ENCODE peak calls at places on chromosome 3, in eight cellular contexts. One of them, this sample, is unnamed.

GRCh38 chr3:15107075-15107947 is 8.4 kb upstream of the RBSN start:
- DNase-seq in effector memory CD4-positive, alpha-beta T cell: no peak
- DNase-seq in thoracic aorta: no peak
- DNase-seq in small intestine: no peak
- DNase-seq in neural progenitor cell: no peak
- DNase-seq in lower lobe of right lung: no peak
- DNase-seq in GM23338: peak
- DNase-seq in fibroblast of lung: no peak
- DNase-seq in this sample: no peak

GRCh38 chr3:114128826-114129225 is 50.0 kb downstream of the DRD3 start:
- DNase-seq in lower lobe of right lung: no peak
- DNase-seq in neural progenitor cell: no peak
- DNase-seq in effector memory CD4-positive, alpha-beta T cell: no peak
- DNase-seq in GM23338: no peak
- DNase-seq in thoracic aorta: no peak
- DNase-seq in fibroblast of lung: peak
- DNase-seq in small intestine: no peak
- DNase-seq in this sample: no peak

GRCh38 chr3:139715736-139716135 is 38.0 kb upstream of the NMNAT3 start:
- DNase-seq in neural progenitor cell: no peak
- DNase-seq in lower lobe of right lung: no peak
- DNase-seq in small intestine: no peak
- DNase-seq in GM23338: no peak
- DNase-seq in fibroblast of lung: no peak
- DNase-seq in effector memory CD4-positive, alpha-beta T cell: no peak
- DNase-seq in thoracic aorta: no peak
- DNase-seq in this sample: peak

GRCh38 chr3:159082514-159082913 is 280.7 kb downstream of the MFSD1 start:
- DNase-seq in GM23338: no peak
- DNase-seq in lower lobe of right lung: no peak
- DNase-seq in neural progenitor cell: no peak
- DNase-seq in effector memory CD4-positive, alpha-beta T cell: no peak
- DNase-seq in small intestine: no peak
- DNase-seq in fibroblast of lung: peak
- DNase-seq in thoracic aorta: no peak
- DNase-seq in this sample: no peak

GRCh38 chr3:98021821-98022220 is 13.3 kb downstream of the GABRR3 start:
- DNase-seq in small intestine: no peak
- DNase-seq in thoracic aorta: no peak
- DNase-seq in GM23338: no peak
- DNase-seq in neural progenitor cell: no peak
- DNase-seq in effector memory CD4-positive, alpha-beta T cell: no peak
- DNase-seq in lower lobe of right lung: no peak
- DNase-seq in fibroblast of lung: peak
- DNase-seq in this sample: no peak

GRCh38 chr3:141266797-141267555 is 35.4 kb downstream of the PXYLP1 start:
- DNase-seq in GM23338: no peak
- DNase-seq in effector memory CD4-positive, alpha-beta T cell: peak
- DNase-seq in small intestine: peak
- DNase-seq in fibroblast of lung: no peak
- DNase-seq in thoracic aorta: no peak
- DNase-seq in lower lobe of right lung: no peak
- DNase-seq in neural progenitor cell: no peak
- DNase-seq in this sample: no peak

GRCh38 chr3:7877312-7877711 is 624.3 kb upstream of the LMCD1 start:
- DNase-seq in fibroblast of lung: peak
- DNase-seq in neural progenitor cell: no peak
- DNase-seq in GM23338: no peak
- DNase-seq in lower lobe of right lung: no peak
- DNase-seq in thoracic aorta: no peak
- DNase-seq in effector memory CD4-positive, alpha-beta T cell: no peak
- DNase-seq in small intestine: no peak
- DNase-seq in this sample: no peak

GRCh38 chr3:42659451-42660130 is 6.1 kb downstream of the ZBTB47 start:
- DNase-seq in thoracic aorta: no peak
- DNase-seq in GM23338: no peak
- DNase-seq in small intestine: no peak
- DNase-seq in effector memory CD4-positive, alpha-beta T cell: no peak
- DNase-seq in neural progenitor cell: no peak
- DNase-seq in lower lobe of right lung: no peak
- DNase-seq in fibroblast of lung: no peak
- DNase-seq in this sample: no peak

GRCh38 chr3:33062814-33063346 is 34.1 kb downstream of the GLB1 start:
- DNase-seq in neural progenitor cell: no peak
- DNase-seq in small intestine: no peak
- DNase-seq in lower lobe of right lung: no peak
- DNase-seq in thoracic aorta: no peak
- DNase-seq in effector memory CD4-positive, alpha-beta T cell: peak
- DNase-seq in fibroblast of lung: no peak
- DNase-seq in GM23338: no peak
- DNase-seq in this sample: no peak

GRCh38 chr3:88957751-88958452 is 149.5 kb upstream of the EPHA3 start:
- DNase-seq in thoracic aorta: no peak
- DNase-seq in fibroblast of lung: peak
- DNase-seq in effector memory CD4-positive, alpha-beta T cell: no peak
- DNase-seq in neural progenitor cell: no peak
- DNase-seq in lower lobe of right lung: no peak
- DNase-seq in small intestine: no peak
- DNase-seq in GM23338: no peak
- DNase-seq in this sample: peak

GRCh38 chr3:69174871-69175737 is 52.7 kb upstream of the LMOD3 start:
- DNase-seq in effector memory CD4-positive, alpha-beta T cell: no peak
- DNase-seq in small intestine: no peak
- DNase-seq in thoracic aorta: no peak
- DNase-seq in neural progenitor cell: no peak
- DNase-seq in fibroblast of lung: no peak
- DNase-seq in GM23338: no peak
- DNase-seq in lower lobe of right lung: no peak
- DNase-seq in this sample: no peak

GRCh38 chr3:81592101-81592500 is 169.3 kb downstream of the GBE1 start:
- DNase-seq in effector memory CD4-positive, alpha-beta T cell: no peak
- DNase-seq in GM23338: peak
- DNase-seq in small intestine: peak
- DNase-seq in thoracic aorta: no peak
- DNase-seq in lower lobe of right lung: no peak
- DNase-seq in neural progenitor cell: no peak
- DNase-seq in fibroblast of lung: peak
- DNase-seq in this sample: peak

GRCh38 chr3:12338595-12339546 is 50.0 kb downstream of the PPARG start:
- DNase-seq in fibroblast of lung: no peak
- DNase-seq in GM23338: no peak
- DNase-seq in small intestine: peak
- DNase-seq in effector memory CD4-positive, alpha-beta T cell: no peak
- DNase-seq in thoracic aorta: no peak
- DNase-seq in neural progenitor cell: no peak
- DNase-seq in lower lobe of right lung: no peak
- DNase-seq in this sample: no peak

GRCh38 chr3:149969945-149970715 is 565 bp downstream of the PFN2 start:
- DNase-seq in GM23338: peak
- DNase-seq in neural progenitor cell: peak
- DNase-seq in fibroblast of lung: peak
- DNase-seq in small intestine: peak
- DNase-seq in lower lobe of right lung: peak
- DNase-seq in thoracic aorta: no peak
- DNase-seq in effector memory CD4-positive, alpha-beta T cell: peak
- DNase-seq in this sample: peak

GRCh38 chr3:126293370-126294082 is 63.7 kb downstream of the KLF15 start:
- DNase-seq in fibroblast of lung: peak
- DNase-seq in thoracic aorta: no peak
- DNase-seq in small intestine: no peak
- DNase-seq in GM23338: no peak
- DNase-seq in effector memory CD4-positive, alpha-beta T cell: no peak
- DNase-seq in neural progenitor cell: no peak
- DNase-seq in lower lobe of right lung: peak
- DNase-seq in this sample: no peak

GRCh38 chr3:163071684-163072083 is 1575.1 kb downstream of the OTOL1 start:
- DNase-seq in small intestine: no peak
- DNase-seq in fibroblast of lung: peak
- DNase-seq in lower lobe of right lung: no peak
- DNase-seq in effector memory CD4-positive, alpha-beta T cell: no peak
- DNase-seq in GM23338: no peak
- DNase-seq in neural progenitor cell: no peak
- DNase-seq in thoracic aorta: no peak
- DNase-seq in this sample: no peak

GRCh38 chr3:177622520-177622919 is 425.2 kb upstream of the TBL1XR1 start:
- DNase-seq in thoracic aorta: no peak
- DNase-seq in fibroblast of lung: no peak
- DNase-seq in lower lobe of right lung: no peak
- DNase-seq in neural progenitor cell: no peak
- DNase-seq in small intestine: no peak
- DNase-seq in effector memory CD4-positive, alpha-beta T cell: no peak
- DNase-seq in GM23338: peak
- DNase-seq in this sample: no peak

GRCh38 chr3:89617706-89618105 is 510.3 kb downstream of the EPHA3 start:
- DNase-seq in effector memory CD4-positive, alpha-beta T cell: no peak
- DNase-seq in thoracic aorta: no peak
- DNase-seq in fibroblast of lung: no peak
- DNase-seq in neural progenitor cell: no peak
- DNase-seq in lower lobe of right lung: no peak
- DNase-seq in small intestine: no peak
- DNase-seq in GM23338: no peak
- DNase-seq in this sample: peak

GRCh38 chr3:57896046-57896445 is 112.2 kb upstream of the FLNB start:
- DNase-seq in GM23338: no peak
- DNase-seq in lower lobe of right lung: no peak
- DNase-seq in thoracic aorta: no peak
- DNase-seq in fibroblast of lung: no peak
- DNase-seq in small intestine: no peak
- DNase-seq in neural progenitor cell: no peak
- DNase-seq in effector memory CD4-positive, alpha-beta T cell: no peak
- DNase-seq in this sample: no peak
- H3K27ac ChIP-seq in GM23338: no peak
- H3K27ac ChIP-seq in lower lobe of right lung: no peak
- H3K27ac ChIP-seq in thoracic aorta: peak
- H3K27ac ChIP-seq in fibroblast of lung: no peak
- H3K27ac ChIP-seq in small intestine: no peak
- H3K27ac ChIP-seq in neural progenitor cell: no peak
- H3K27ac ChIP-seq in effector memory CD4-positive, alpha-beta T cell: no peak
- H3K27ac ChIP-seq in this sample: no peak

DNA sequence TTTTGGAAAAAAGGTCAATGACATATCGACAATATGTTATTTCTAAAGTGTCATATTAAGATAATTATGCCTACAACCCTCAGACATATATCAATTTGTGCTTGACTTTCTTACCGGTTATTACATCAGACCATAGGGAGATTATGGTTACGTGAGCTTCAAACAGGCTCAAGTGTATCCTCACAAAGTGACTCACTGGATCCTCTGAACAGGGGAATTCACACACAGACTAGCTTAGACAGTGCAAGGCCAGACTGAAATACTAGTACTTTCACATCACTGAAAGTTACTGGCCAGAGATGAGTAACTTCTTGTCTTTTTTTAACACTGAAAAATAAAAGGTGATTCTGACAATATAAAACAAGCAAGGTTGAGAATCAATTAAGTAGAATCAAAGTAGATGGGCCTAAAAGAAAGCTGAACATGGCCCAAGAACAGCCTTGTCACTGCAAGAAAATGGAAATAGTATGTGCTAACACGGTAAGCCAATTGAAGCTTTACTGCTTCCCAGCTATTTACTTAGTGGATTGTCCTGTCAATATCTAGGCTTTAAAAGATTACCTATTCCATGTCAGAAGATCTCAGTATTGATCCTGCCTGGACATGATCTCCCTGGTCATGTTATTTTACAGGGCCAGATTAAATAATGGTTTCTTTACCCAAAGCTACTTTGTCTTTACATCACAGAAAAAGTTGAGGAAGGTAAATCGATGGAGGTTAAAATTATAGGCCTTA is 848.6 kb downstream of the ROBO1 start:
- DNase-seq in effector memory CD4-positive, alpha-beta T cell: no peak
- DNase-seq in GM23338: no peak
- DNase-seq in lower lobe of right lung: no peak
- DNase-seq in fibroblast of lung: peak
- DNase-seq in small intestine: no peak
- DNase-seq in neural progenitor cell: no peak
- DNase-seq in thoracic aorta: no peak
- DNase-seq in this sample: peak
- H3K27ac ChIP-seq in effector memory CD4-positive, alpha-beta T cell: no peak
- H3K27ac ChIP-seq in GM23338: no peak
- H3K27ac ChIP-seq in lower lobe of right lung: no peak
- H3K27ac ChIP-seq in fibroblast of lung: no peak
- H3K27ac ChIP-seq in small intestine: no peak
- H3K27ac ChIP-seq in neural progenitor cell: no peak
- H3K27ac ChIP-seq in thoracic aorta: no peak
- H3K27ac ChIP-seq in this sample: peak

GRCh38 chr3:187936676-187937075 is 191.4 kb upstream of the BCL6 start:
- DNase-seq in neural progenitor cell: no peak
- DNase-seq in fibroblast of lung: no peak
- DNase-seq in effector memory CD4-positive, alpha-beta T cell: no peak
- DNase-seq in GM23338: no peak
- DNase-seq in thoracic aorta: no peak
- DNase-seq in small intestine: no peak
- DNase-seq in lower lobe of right lung: no peak
- DNase-seq in this sample: no peak
- H3K27ac ChIP-seq in neural progenitor cell: no peak
- H3K27ac ChIP-seq in fibroblast of lung: no peak
- H3K27ac ChIP-seq in effector memory CD4-positive, alpha-beta T cell: no peak
- H3K27ac ChIP-seq in GM23338: no peak
- H3K27ac ChIP-seq in thoracic aorta: no peak
- H3K27ac ChIP-seq in small intestine: no peak
- H3K27ac ChIP-seq in lower lobe of right lung: no peak
- H3K27ac ChIP-seq in this sample: no peak

GRCh38 chr3:52311567-52312119 is 4.5 kb upstream of the DNAH1 start:
- DNase-seq in lower lobe of right lung: no peak
- DNase-seq in fibroblast of lung: no peak
- DNase-seq in neural progenitor cell: peak
- DNase-seq in thoracic aorta: no peak
- DNase-seq in small intestine: no peak
- DNase-seq in GM23338: no peak
- DNase-seq in effector memory CD4-positive, alpha-beta T cell: no peak
- DNase-seq in this sample: no peak

GRCh38 chr3:52313188-52313773 is 2.8 kb upstream of the DNAH1 start:
- DNase-seq in fibroblast of lung: no peak
- DNase-seq in neural progenitor cell: no peak
- DNase-seq in lower lobe of right lung: no peak
- DNase-seq in thoracic aorta: no peak
- DNase-seq in GM23338: no peak
- DNase-seq in small intestine: no peak
- DNase-seq in effector memory CD4-positive, alpha-beta T cell: no peak
- DNase-seq in this sample: no peak

GRCh38 chr3:52314495-52314894 is 1.6 kb upstream of the DNAH1 start:
- DNase-seq in neural progenitor cell: no peak
- DNase-seq in thoracic aorta: no peak
- DNase-seq in lower lobe of right lung: no peak
- DNase-seq in small intestine: no peak
- DNase-seq in effector memory CD4-positive, alpha-beta T cell: no peak
- DNase-seq in GM23338: no peak
- DNase-seq in fibroblast of lung: no peak
- DNase-seq in this sample: no peak

GRCh38 chr3:52315006-52315405 is 1.1 kb upstream of the DNAH1 start:
- DNase-seq in small intestine: no peak
- DNase-seq in lower lobe of right lung: no peak
- DNase-seq in GM23338: no peak
- DNase-seq in neural progenitor cell: no peak
- DNase-seq in effector memory CD4-positive, alpha-beta T cell: no peak
- DNase-seq in fibroblast of lung: no peak
- DNase-seq in thoracic aorta: no peak
- DNase-seq in this sample: no peak

DNA sequence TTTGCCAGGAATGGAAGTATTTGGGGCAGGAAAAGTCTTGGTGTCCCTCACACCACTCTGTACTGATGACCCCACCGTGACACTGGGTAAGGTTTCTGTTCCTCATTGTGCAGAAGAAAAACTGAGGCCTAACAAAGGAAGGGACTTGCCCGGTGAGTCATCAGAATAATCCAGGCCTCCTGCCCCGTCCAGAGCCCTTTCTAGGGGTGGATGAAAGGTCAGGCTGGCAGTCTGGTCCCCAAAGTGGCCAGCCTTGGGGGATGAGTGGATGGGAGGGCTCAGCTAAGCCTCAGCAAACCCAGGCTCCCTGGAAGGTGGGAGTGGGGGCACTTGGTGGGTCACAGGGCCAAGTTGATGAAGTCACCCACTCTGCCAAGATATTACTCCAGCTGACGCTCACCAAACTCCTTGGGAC is 2.3 kb upstream of the DNAH1 start:
- DNase-seq in effector memory CD4-positive, alpha-beta T cell: no peak
- DNase-seq in small intestine: no peak
- DNase-seq in thoracic aorta: no peak
- DNase-seq in GM23338: no peak
- DNase-seq in fibroblast of lung: peak
- DNase-seq in lower lobe of right lung: peak
- DNase-seq in neural progenitor cell: no peak
- DNase-seq in this sample: no peak
- H3K27ac ChIP-seq in effector memory CD4-positive, alpha-beta T cell: no peak
- H3K27ac ChIP-seq in small intestine: peak
- H3K27ac ChIP-seq in thoracic aorta: no peak
- H3K27ac ChIP-seq in GM23338: no peak
- H3K27ac ChIP-seq in fibroblast of lung: no peak
- H3K27ac ChIP-seq in lower lobe of right lung: peak
- H3K27ac ChIP-seq in neural progenitor cell: no peak
- H3K27ac ChIP-seq in this sample: no peak

This sample was measured in epithelial cell of prostate.